ENCODE peak calls at places on chromosomes 11 and 22, in five cellular contexts. One of them, this sample, is unnamed.

GRCh38 chr11:116840746-116841296 is 3.4 kb upstream of the APOA1 start:
- DNase-seq in K562: no peak
- DNase-seq in H1: no peak
- DNase-seq in SK-N-SH: no peak
- DNase-seq in GM12878: no peak
- DNase-seq in this sample: no peak

GRCh38 chr11:61967924-61968757 is 707 bp upstream of the FTH1 start:
- DNase-seq in K562: peak; percentile 69
- DNase-seq in H1: no peak
- DNase-seq in SK-N-SH: peak; percentile 61
- DNase-seq in GM12878: peak; percentile 62
- DNase-seq in this sample: no peak

GRCh38 chr11:16097543-16097942 is 258.8 kb downstream of the SOX6 start:
- DNase-seq in K562: no peak
- DNase-seq in H1: no peak
- DNase-seq in SK-N-SH: no peak
- DNase-seq in GM12878: no peak
- DNase-seq in this sample: no peak

GRCh38 chr22:23113847-23114720 is 27.7 kb downstream of the RSPH14 start:
- DNase-seq in K562: no peak
- DNase-seq in H1: no peak
- DNase-seq in SK-N-SH: no peak
- DNase-seq in GM12878: no peak
- DNase-seq in this sample: no peak

GRCh38 chr22:47032956-47033647 is 270.7 kb downstream of the TBC1D22A start:
- DNase-seq in K562: no peak
- DNase-seq in H1: no peak
- DNase-seq in SK-N-SH: no peak
- DNase-seq in GM12878: no peak
- DNase-seq in this sample: no peak

GRCh38 chr11:113345978-113346377 is 31.6 kb downstream of the TTC12 start:
- DNase-seq in K562: no peak
- DNase-seq in H1: no peak
- DNase-seq in SK-N-SH: no peak
- DNase-seq in GM12878: no peak
- DNase-seq in this sample: no peak

GRCh38 chr11:95567685-95568084 is 221.9 kb downstream of the FAM76B start:
- DNase-seq in K562: no peak
- DNase-seq in H1: no peak
- DNase-seq in SK-N-SH: no peak
- DNase-seq in GM12878: no peak
- DNase-seq in this sample: no peak

GRCh38 chr11:104916442-104916841 is 18.2 kb upstream of the CASP12 start:
- DNase-seq in K562: no peak
- DNase-seq in H1: no peak
- DNase-seq in SK-N-SH: no peak
- DNase-seq in GM12878: no peak
- DNase-seq in this sample: no peak

GRCh38 chr11:1975185-1975584 is 22.5 kb downstream of the H19 start:
- DNase-seq in K562: no peak
- DNase-seq in H1: no peak
- DNase-seq in SK-N-SH: no peak
- DNase-seq in GM12878: no peak
- DNase-seq in this sample: no peak

GRCh38 chr22:36238348-36239149 is 778 bp downstream of the APOL2 start:
- DNase-seq in K562: peak; percentile 44
- DNase-seq in H1: no peak
- DNase-seq in SK-N-SH: peak; percentile 36
- DNase-seq in GM12878: no peak
- DNase-seq in this sample: no peak

GRCh38 chr22:27602390-27602789 is 199.2 kb downstream of the MN1 start:
- DNase-seq in K562: peak; percentile 48
- DNase-seq in H1: no peak
- DNase-seq in SK-N-SH: peak; percentile 55
- DNase-seq in GM12878: no peak
- DNase-seq in this sample: no peak

GRCh38 chr11:36095716-36096115 is 151.9 kb downstream of the LDLRAD3 start:
- DNase-seq in K562: no peak
- DNase-seq in H1: no peak
- DNase-seq in SK-N-SH: no peak
- DNase-seq in GM12878: no peak
- DNase-seq in this sample: no peak

GRCh38 chr22:22599248-22599647 is 40.2 kb upstream of the PRAME start:
- DNase-seq in K562: no peak
- DNase-seq in H1: no peak
- DNase-seq in SK-N-SH: no peak
- DNase-seq in GM12878: no peak
- DNase-seq in this sample: no peak

GRCh38 chr11:2150206-2150847 is 10.7 kb downstream of the INS start:
- DNase-seq in K562: no peak
- DNase-seq in H1: no peak
- DNase-seq in SK-N-SH: peak; percentile 76
- DNase-seq in GM12878: no peak
- DNase-seq in this sample: peak; percentile 70

GRCh38 chr11:69122337-69122641 is 33.4 kb upstream of the SMIM38 start:
- DNase-seq in K562: no peak
- DNase-seq in H1: no peak
- DNase-seq in SK-N-SH: no peak
- DNase-seq in GM12878: no peak
- DNase-seq in this sample: no peak

GRCh38 chr22:25139062-25139461 is 60.6 kb upstream of the CRYBB3 start:
- DNase-seq in K562: no peak
- DNase-seq in H1: no peak
- DNase-seq in SK-N-SH: no peak
- DNase-seq in GM12878: no peak
- DNase-seq in this sample: no peak

GRCh38 chr11:57896641-57897145 is 127.0 kb upstream of the OR9Q1 start:
- DNase-seq in K562: no peak
- DNase-seq in H1: peak; percentile 28
- DNase-seq in SK-N-SH: no peak
- DNase-seq in GM12878: no peak
- DNase-seq in this sample: no peak

GRCh38 chr11:14894657-14895598 is 2.9 kb upstream of the CYP2R1 start:
- DNase-seq in K562: peak; percentile 71
- DNase-seq in H1: no peak
- DNase-seq in SK-N-SH: no peak
- DNase-seq in GM12878: no peak
- DNase-seq in this sample: no peak

GRCh38 chr11:79485694-79486093 is 44.9 kb upstream of the TENM4 start:
- DNase-seq in K562: no peak
- DNase-seq in H1: peak; percentile 60
- DNase-seq in SK-N-SH: no peak
- DNase-seq in GM12878: no peak
- DNase-seq in this sample: peak; percentile 73

GRCh38 chr11:117009905-117010605 is 88.2 kb downstream of the SIK3 start:
- DNase-seq in K562: no peak
- DNase-seq in H1: no peak
- DNase-seq in SK-N-SH: no peak
- DNase-seq in GM12878: no peak
- DNase-seq in this sample: peak; percentile 39

GRCh38 chr22:50584106-50585096 is 1.8 kb upstream of the CHKB start:
- DNase-seq in K562: no peak
- DNase-seq in H1: no peak
- DNase-seq in SK-N-SH: no peak
- DNase-seq in GM12878: no peak
- DNase-seq in this sample: no peak

GRCh38 chr11:8913961-8914660 is 3.1 kb downstream of the AKIP1 start:
- DNase-seq in K562: peak; percentile 73
- DNase-seq in H1: peak; percentile 64
- DNase-seq in SK-N-SH: peak; percentile 67
- DNase-seq in GM12878: no peak
- DNase-seq in this sample: no peak

GRCh38 chr22:25122136-25122764 is 77.4 kb upstream of the CRYBB3 start:
- DNase-seq in K562: no peak
- DNase-seq in H1: no peak
- DNase-seq in SK-N-SH: no peak
- DNase-seq in GM12878: no peak
- DNase-seq in this sample: no peak

GRCh38 chr11:85827768-85828639 is 17.1 kb upstream of the SYTL2 start:
- DNase-seq in K562: no peak
- DNase-seq in H1: no peak
- DNase-seq in SK-N-SH: no peak
- DNase-seq in GM12878: no peak
- DNase-seq in this sample: no peak

GRCh38 chr11:131544591-131544990 is 174.2 kb downstream of the NTM start:
- DNase-seq in K562: no peak
- DNase-seq in H1: peak; percentile 63
- DNase-seq in SK-N-SH: no peak
- DNase-seq in GM12878: no peak
- DNase-seq in this sample: peak; percentile 18

GRCh38 chr11:123308077-123308476 is 113.0 kb upstream of the CLMP start:
- DNase-seq in K562: no peak
- DNase-seq in H1: no peak
- DNase-seq in SK-N-SH: peak; percentile 62
- DNase-seq in GM12878: peak; percentile 19
- DNase-seq in this sample: no peak

GRCh38 chr11:63508009-63508408 is 2.1 kb downstream of the LGALS12 start:
- DNase-seq in K562: peak; percentile 82
- DNase-seq in H1: no peak
- DNase-seq in SK-N-SH: peak; percentile 37
- DNase-seq in GM12878: no peak
- DNase-seq in this sample: no peak

GRCh38 chr11:20470348-20470747 is 82.8 kb downstream of the PRMT3 start:
- DNase-seq in K562: no peak
- DNase-seq in H1: no peak
- DNase-seq in SK-N-SH: no peak
- DNase-seq in GM12878: no peak
- DNase-seq in this sample: no peak

GRCh38 chr11:20477418-20478090 is 90.0 kb downstream of the PRMT3 start:
- DNase-seq in K562: peak; percentile 51
- DNase-seq in H1: no peak
- DNase-seq in SK-N-SH: no peak
- DNase-seq in GM12878: no peak
- DNase-seq in this sample: no peak

GRCh38 chr11:20474951-20475517 is 87.5 kb downstream of the PRMT3 start:
- DNase-seq in K562: no peak
- DNase-seq in H1: no peak
- DNase-seq in SK-N-SH: no peak
- DNase-seq in GM12878: peak; percentile 19
- DNase-seq in this sample: no peak

GRCh38 chr11:20479399-20479974 is 92.0 kb downstream of the PRMT3 start:
- DNase-seq in K562: peak; percentile 26
- DNase-seq in H1: no peak
- DNase-seq in SK-N-SH: no peak
- DNase-seq in GM12878: no peak
- DNase-seq in this sample: no peak

GRCh38 chr11:20474176-20474950 is 86.8 kb downstream of the PRMT3 start:
- DNase-seq in K562: peak; percentile 37
- DNase-seq in H1: no peak
- DNase-seq in SK-N-SH: no peak
- DNase-seq in GM12878: no peak
- DNase-seq in this sample: peak; percentile 8
- TF ChIP-seq YY1 in K562: no peak
- TF ChIP-seq YY1 in H1: no peak
- TF ChIP-seq YY1 in SK-N-SH: no peak
- TF ChIP-seq YY1 in GM12878: no peak
- TF ChIP-seq YY1 in this sample: no peak

GRCh38 chr11:72078477-72078876 is 1.9 kb downstream of the NUMA1 start:
- DNase-seq in K562: no peak
- DNase-seq in H1: no peak
- DNase-seq in SK-N-SH: no peak
- DNase-seq in GM12878: no peak
- DNase-seq in this sample: no peak
- H3K4me1 ChIP-seq in K562: peaks cover 6% of the 10 kb centered on the region
- H3K4me1 ChIP-seq in H1: no peaks in the 10 kb centered on the region
- H3K4me1 ChIP-seq in SK-N-SH: peaks cover 8% of the 10 kb centered on the region
- H3K4me1 ChIP-seq in GM12878: peaks cover 16% of the 10 kb centered on the region
- H3K4me1 ChIP-seq in this sample: no peaks in the 10 kb centered on the region

GRCh38 chr11:33778682-33779081 is 4.4 kb upstream of the FBXO3 start:
- DNase-seq in K562: no peak
- DNase-seq in H1: no peak
- DNase-seq in SK-N-SH: peak; percentile 67
- DNase-seq in GM12878: no peak
- DNase-seq in this sample: no peak

GRCh38 chr11:33777906-33778305 is 3.6 kb upstream of the FBXO3 start:
- DNase-seq in K562: no peak
- DNase-seq in H1: no peak
- DNase-seq in SK-N-SH: no peak
- DNase-seq in GM12878: no peak
- DNase-seq in this sample: no peak

GRCh38 chr11:33775832-33776231 is 1.5 kb upstream of the FBXO3 start:
- DNase-seq in K562: no peak
- DNase-seq in H1: no peak
- DNase-seq in SK-N-SH: no peak
- DNase-seq in GM12878: peak; percentile 38
- DNase-seq in this sample: no peak

GRCh38 chr11:33775064-33775807 is 916 bp upstream of the FBXO3 start:
- DNase-seq in K562: no peak
- DNase-seq in H1: no peak
- DNase-seq in SK-N-SH: no peak
- DNase-seq in GM12878: no peak
- DNase-seq in this sample: no peak

DNA sequence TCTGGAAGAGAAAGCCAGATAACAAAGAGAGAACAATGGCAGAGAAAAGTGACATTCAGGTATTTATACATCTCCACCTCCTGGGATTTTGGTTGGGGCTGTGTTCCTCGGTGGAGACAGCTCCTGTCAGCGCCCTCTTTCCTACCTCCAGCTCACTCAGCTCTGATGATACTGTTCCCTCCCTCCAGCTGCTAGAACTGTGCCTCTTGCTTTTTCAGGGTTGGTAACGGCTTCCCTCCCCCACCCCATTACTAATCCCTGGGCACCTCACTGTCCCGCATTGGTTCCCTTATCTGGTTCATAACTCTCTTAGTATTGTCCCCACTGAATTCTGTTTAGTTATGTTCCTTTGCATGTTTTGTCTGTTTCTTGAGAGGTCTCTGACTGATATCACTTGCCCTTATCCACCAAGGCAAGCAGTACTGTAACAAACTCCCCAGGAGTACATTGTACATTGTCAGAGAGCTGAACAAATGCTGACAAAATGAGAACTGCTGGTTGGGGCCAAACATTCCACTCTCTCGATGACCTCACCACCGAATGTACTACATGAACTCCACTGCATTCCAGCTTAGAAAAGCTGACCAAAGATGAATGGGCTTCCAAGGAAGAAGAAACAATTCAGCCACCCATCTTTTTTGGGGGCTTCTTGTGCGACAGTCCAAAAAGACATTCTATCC is 5.7 kb upstream of the FBXO3 start:
- DNase-seq in K562: no peak
- DNase-seq in H1: no peak
- DNase-seq in SK-N-SH: no peak
- DNase-seq in GM12878: no peak
- DNase-seq in this sample: no peak
- H3K9ac ChIP-seq in K562: no peak overlapping the region
- H3K9ac ChIP-seq in H1: no peak overlapping the region
- H3K9ac ChIP-seq in SK-N-SH: no peak overlapping the region
- H3K9ac ChIP-seq in GM12878: no peak overlapping the region
- H3K9ac ChIP-seq in this sample: no peak overlapping the region

GRCh38 chr22:45937960-45938359 is 39.0 kb downstream of the WNT7B start:
- DNase-seq in K562: no peak
- DNase-seq in H1: no peak
- DNase-seq in SK-N-SH: no peak
- DNase-seq in GM12878: no peak
- DNase-seq in this sample: no peak
- TF ChIP-seq YY1 in K562: no peak
- TF ChIP-seq YY1 in H1: no peak
- TF ChIP-seq YY1 in SK-N-SH: no peak
- TF ChIP-seq YY1 in GM12878: no peak
- TF ChIP-seq YY1 in this sample: no peak

This sample was measured in NT2/D1.